ENCODE peak calls at places on chromosomes 12 and 14, in six cellular contexts. S is iPS DF 19.7, Y is left lung, M is GM13976, U is HS-27A, G is T-helper 22 cell. O is an unnamed sample.

GRCh38 chr12:69096669-69097364 is 142.6 kb upstream of the CPSF6 start:
- DNase-seq in U (no peak), Y (no peak), S (no peak), G (no peak), M (no peak), O (no peak)

GRCh38 chr12:95802482-95803264 is 12.1 kb upstream of the NTN4 start:
- DNase-seq in S (no peak), U (peak), M (no peak), Y (no peak), G (no peak), O (no peak)

GRCh38 chr14:35401422-35401729 is 3.2 kb downstream of the NFKBIA start:
- DNase-seq in Y (no peak), M (no peak), U (no peak), G (no peak), S (no peak), O (no peak)

GRCh38 chr14:78725086-78725485 is 554.9 kb downstream of the NRXN3 start:
- DNase-seq in U (no peak), M (no peak), Y (no peak), S (peak), G (no peak), O (no peak)

GRCh38 chr12:4111010-4111409 is 162.6 kb upstream of the CCND2 start:
- DNase-seq in G (no peak), Y (no peak), M (no peak), U (no peak), S (no peak), O (no peak)

GRCh38 chr14:64762044-64763034 is 58.1 kb downstream of the PLEKHG3 start:
- DNase-seq in G (peak), S (no peak), U (peak), M (no peak), Y (peak), O (peak)

GRCh38 chr14:56899829-56900228 is 89.5 kb upstream of the OTX2 start:
- DNase-seq in G (no peak), U (no peak), Y (no peak), S (no peak), M (no peak), O (no peak)

GRCh38 chr12:91053951-91054715 is 3.7 kb downstream of the KERA start:
- DNase-seq in G (no peak), Y (peak), M (no peak), S (no peak), U (no peak), O (no peak)

GRCh38 chr12:76674669-76675315 is 89.1 kb upstream of the ZDHHC17 start:
- DNase-seq in U (no peak), G (no peak), M (no peak), S (no peak), Y (no peak), O (no peak)

GRCh38 chr12:130806574-130806973 is 32.5 kb downstream of the STX2 start:
- DNase-seq in M (no peak), S (no peak), G (no peak), U (no peak), Y (no peak), O (no peak)

GRCh38 chr12:116143883-116144266 is 133.6 kb downstream of the MED13L start:
- DNase-seq in Y (no peak), U (no peak), S (no peak), G (no peak), M (no peak), O (no peak)

GRCh38 chr14:44962573-44963528 is 861 bp downstream of the TOGARAM1 start:
- DNase-seq in M (no peak), U (no peak), S (no peak), G (no peak), Y (peak), O (no peak)

GRCh38 chr14:63275611-63276010 is 43.1 kb downstream of the GPHB5 start:
- DNase-seq in M (no peak), S (no peak), U (no peak), G (no peak), Y (no peak), O (no peak)

GRCh38 chr14:96889091-96889490 is 91.9 kb downstream of the VRK1 start:
- DNase-seq in U (no peak), Y (no peak), M (no peak), S (no peak), G (no peak), O (no peak)

GRCh38 chr12:104953323-104953722 is 4.8 kb downstream of the SLC41A2 start:
- DNase-seq in Y (no peak), S (no peak), M (no peak), U (no peak), G (no peak), O (no peak)

GRCh38 chr14:97687944-97688625 is 890.9 kb downstream of the VRK1 start:
- DNase-seq in Y (no peak), G (no peak), U (no peak), S (no peak), M (no peak), O (no peak)

GRCh38 chr14:55340482-55340881 is 69.3 kb downstream of the FBXO34 start:
- DNase-seq in M (no peak), G (no peak), S (no peak), U (no peak), Y (no peak), O (no peak)

O was measured in occipital lobe.